ENCODE peak calls at places on chromosomes 13 and 19, in ten cellular contexts. K, P, T, V, R, C, D, H, Z and Q are unnamed samples.

GRCh38 chr19:5369962-5370367 is 29.4 kb upstream of the PTPRS start:
- DNase-seq in K (no peak), P (peak; percentile 56), T (peak; percentile 76), V (peak; percentile 69), R (no peak), C (peak; percentile 41), D (no peak), H (peak; percentile 34), Z (peak; percentile 56), Q (peak; percentile 34)

GRCh38 chr19:47411101-47411500 is 8.2 kb downstream of the MEIS3 start:
- DNase-seq in K (peak; percentile 19), P (no peak), T (no peak), V (no peak), R (no peak), C (no peak), D (no peak), H (no peak), Z (no peak), Q (no peak)

GRCh38 chr19:32870154-32870573 is 597 bp upstream of the SLC7A9 start:
- DNase-seq in K (no peak), P (no peak), T (peak; percentile 55), V (peak; percentile 18), R (peak; percentile 31), C (no peak), D (no peak), H (no peak), Z (peak; percentile 11), Q (no peak)

GRCh38 chr13:88085036-88085435 is 413.9 kb downstream of the SLITRK5 start:
- DNase-seq in K (no peak), P (no peak), T (no peak), V (no peak), R (no peak), C (no peak), D (no peak), H (no peak), Z (no peak), Q (no peak)

GRCh38 chr19:19409235-19410030 is 4.0 kb downstream of the GATAD2A start:
- DNase-seq in K (no peak), P (no peak), T (peak; percentile 17), V (no peak), R (no peak), C (no peak), D (peak; percentile 64), H (no peak), Z (no peak), Q (no peak)

GRCh38 chr19:5150902-5151741 is 182.2 kb downstream of the KDM4B start:
- DNase-seq in K (no peak), P (peak; percentile 10), T (no peak), V (no peak), R (peak; percentile 41), C (peak; percentile 8), D (no peak), H (no peak), Z (no peak), Q (peak; percentile 83)

GRCh38 chr13:33009019-33009418 is 7.2 kb upstream of the KL start:
- DNase-seq in K (no peak), P (no peak), T (no peak), V (no peak), R (no peak), C (no peak), D (no peak), H (no peak), Z (no peak), Q (no peak)

GRCh38 chr13:27172495-27172842 is 858 bp upstream of the USP12 start:
- DNase-seq in K (no peak), P (no peak), T (no peak), V (no peak), R (no peak), C (no peak), D (no peak), H (no peak), Z (no peak), Q (no peak)

GRCh38 chr13:80047406-80047805 is 293.5 kb downstream of the SPRY2 start:
- DNase-seq in K (peak; percentile 94), P (no peak), T (no peak), V (no peak), R (no peak), C (no peak), D (peak; percentile 65), H (no peak), Z (no peak), Q (no peak)
- H3K27ac ChIP-seq in K (peak overlapping the region; percentile 62), P (peak overlapping the region; percentile 2), T (no peak overlapping the region), V (no peak overlapping the region), R (no peak overlapping the region), C (peak overlapping the region; percentile 11), D (no peak overlapping the region), H (no peak overlapping the region), Z (no peak overlapping the region), Q (no peak overlapping the region)

DNA sequence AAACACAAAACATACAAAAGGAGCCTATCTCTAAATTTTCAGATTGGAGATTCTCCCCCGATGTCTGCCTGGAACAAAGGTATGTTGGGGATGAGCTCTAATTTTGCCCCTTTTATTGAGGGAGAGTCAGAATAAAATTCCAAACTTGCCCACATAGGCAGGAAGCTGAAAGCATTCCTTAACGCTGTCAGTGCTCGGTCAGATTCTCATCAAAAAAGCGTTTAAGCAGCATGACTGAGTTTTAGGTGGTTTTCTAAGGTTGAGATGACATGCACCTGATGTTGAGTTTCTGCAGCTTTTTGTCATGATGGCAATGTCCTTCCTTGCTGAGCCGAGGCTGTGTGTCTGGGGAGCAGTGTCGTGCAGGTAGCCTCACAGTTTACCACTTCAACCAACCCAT is 48.4 kb upstream of the MEDAG start:
- DNase-seq in K (peak; percentile 63), P (no peak), T (no peak), V (no peak), R (no peak), C (no peak), D (no peak), H (no peak), Z (no peak), Q (no peak)
- H3K27ac ChIP-seq in K (no peak overlapping the region), P (no peak overlapping the region), T (no peak overlapping the region), V (no peak overlapping the region), R (no peak overlapping the region), C (no peak overlapping the region), D (no peak overlapping the region), H (no peak overlapping the region), Z (no peak overlapping the region), Q (no peak overlapping the region)

GRCh38 chr13:101007245-101007644 is 332.6 kb upstream of the TMTC4 start:
- DNase-seq in K (no peak), P (no peak), T (peak; percentile 38), V (no peak), R (no peak), C (no peak), D (no peak), H (no peak), Z (no peak), Q (no peak)

DNA sequence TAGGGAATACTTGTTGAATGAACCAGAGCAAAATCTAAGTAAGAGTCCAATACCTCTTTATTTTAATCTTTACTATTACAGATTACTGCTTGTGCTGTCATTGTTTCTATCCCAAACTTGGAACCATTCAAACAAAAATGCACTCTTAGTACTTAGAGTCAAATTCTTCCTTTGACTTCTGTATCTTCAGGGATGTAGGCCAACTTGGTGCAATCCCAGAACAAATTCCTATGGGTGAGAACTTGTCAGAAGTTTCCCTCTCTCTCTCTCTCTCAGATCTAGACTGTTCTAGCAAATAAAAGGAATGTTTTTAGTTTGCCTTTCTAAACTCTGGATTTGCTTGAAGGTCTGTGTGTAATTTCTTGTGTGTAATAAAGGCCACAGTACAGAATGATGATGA is 329.0 kb upstream of the TMTC4 start:
- DNase-seq in K (peak; percentile 29), P (no peak), T (no peak), V (no peak), R (no peak), C (no peak), D (no peak), H (no peak), Z (no peak), Q (no peak)
- H3K27ac ChIP-seq in K (no peak overlapping the region), P (no peak overlapping the region), T (no peak overlapping the region), V (no peak overlapping the region), R (no peak overlapping the region), C (no peak overlapping the region), D (no peak overlapping the region), H (no peak overlapping the region), Z (no peak overlapping the region), Q (no peak overlapping the region)

DNA sequence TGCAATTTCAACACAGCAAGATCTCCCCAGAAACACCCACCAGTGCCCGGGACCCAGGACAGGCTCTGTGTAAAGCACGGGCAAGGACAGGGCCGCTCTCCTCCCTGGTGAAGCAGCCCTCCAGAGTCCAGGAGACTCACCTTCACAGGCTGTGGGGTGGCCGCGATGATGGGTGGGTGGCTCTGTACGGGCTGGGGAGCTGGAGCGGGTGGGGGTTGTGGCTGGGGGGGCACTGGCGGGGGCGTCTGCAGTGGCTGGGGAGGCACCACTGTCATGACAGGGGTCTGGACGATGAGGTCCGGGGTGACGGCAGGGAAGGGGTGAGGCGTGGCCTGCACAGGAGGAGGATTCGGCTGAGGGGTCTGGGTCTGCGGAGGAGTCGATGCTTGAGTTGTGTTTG is 33.0 kb upstream of the EPHX3 start:
- DNase-seq in K (no peak), P (no peak), T (no peak), V (no peak), R (no peak), C (no peak), D (no peak), H (no peak), Z (no peak), Q (no peak)
- H3K27ac ChIP-seq in K (peak overlapping the region; percentile 48), P (peak overlapping the region; percentile 89), T (no peak overlapping the region), V (peak overlapping the region; percentile 53), R (peak overlapping the region; percentile 78), C (peak overlapping the region; percentile 75), D (no peak overlapping the region), H (no peak overlapping the region), Z (peak overlapping the region; percentile 24), Q (peak overlapping the region; percentile 66)